ENCODE peak calls at places on chromosomes 6 and 20, in nine cellular contexts. K, U, N, Y, E, B, H, O and Z are unnamed samples.

GRCh38 chr20:59455392-59456341 is 148.7 kb upstream of the PHACTR3 start:
- DNase-seq in E (peak; percentile 60), N (no peak), K (no peak), U (no peak), H (peak; percentile 73), B (no peak), O (peak; percentile 52), Y (peak; percentile 50), Z (no peak)

GRCh38 chr6:20572940-20573339 is 38.7 kb downstream of the CDKAL1 start:
- DNase-seq in E (no peak), B (peak; percentile 53), O (no peak), U (no peak), H (no peak), K (no peak), N (no peak), Y (no peak), Z (peak; percentile 27)

GRCh38 chr6:111844376-111844775 is 28.9 kb downstream of the FYN start:
- DNase-seq in N (no peak), H (no peak), K (no peak), E (peak; percentile 30), O (no peak), B (no peak), Y (no peak), U (no peak), Z (no peak)

GRCh38 chr6:93721386-93722048 is 302.2 kb upstream of the EPHA7 start:
- DNase-seq in K (no peak), H (peak; percentile 58), E (peak; percentile 77), B (peak; percentile 6), Y (peak; percentile 16), O (no peak), N (no peak), U (no peak), Z (no peak)

GRCh38 chr6:137188855-137189254 is 15.4 kb upstream of the IL22RA2 start:
- DNase-seq in O (no peak), Y (no peak), B (no peak), N (no peak), K (no peak), E (peak; percentile 59), U (no peak), H (no peak), Z (no peak)

GRCh38 chr20:41352666-41353065 is 12.0 kb downstream of the LPIN3 start:
- DNase-seq in N (no peak), U (no peak), B (no peak), O (no peak), H (no peak), Y (no peak), E (no peak), K (no peak), Z (no peak)

GRCh38 chr6:53915292-53915691 is 120.5 kb downstream of the LRRC1 start:
- DNase-seq in U (no peak), Y (no peak), E (no peak), N (no peak), H (no peak), K (no peak), B (no peak), O (no peak), Z (no peak)

GRCh38 chr6:158417760-158418098 is 105.5 kb downstream of the TULP4 start:
- DNase-seq in K (no peak), O (no peak), H (no peak), E (no peak), B (peak; percentile 79), U (no peak), Y (no peak), N (no peak), Z (peak; percentile 57)

GRCh38 chr6:83490177-83490576 is 22.2 kb upstream of the PRSS35 start:
- DNase-seq in N (no peak), H (no peak), B (no peak), O (no peak), Y (no peak), K (no peak), U (no peak), E (peak; percentile 86), Z (no peak)

GRCh38 chr20:43849496-43850197 is 65.0 kb upstream of the TOX2 start:
- DNase-seq in B (peak; percentile 58), E (no peak), U (no peak), K (peak; percentile 60), H (peak; percentile 64), O (no peak), Y (peak; percentile 62), N (peak; percentile 31), Z (peak; percentile 65)

GRCh38 chr6:3209114-3210023 is 18.1 kb downstream of the TUBB2B start:
- DNase-seq in H (no peak), K (no peak), E (peak; percentile 62), U (no peak), B (peak; percentile 98), Y (peak; percentile 97), O (no peak), N (peak; percentile 93), Z (peak; percentile 97)